ENCODE peak calls at places on chromosomes 2 and 18, in eight cellular contexts. X is suprapubic skin, A is uterus, R is ovary, P is gastrocnemius medialis, Z is IMR-90, E is tibial nerve, F is A549. G is an unnamed sample.

GRCh38 chr2:203002054-203002821 is 12.4 kb upstream of the NBEAL1 start:
- DNase-seq in X (no peak), A (no peak), R (no peak), P (no peak), Z (peak; percentile 55), E (no peak), F (peak; percentile 24), G (no peak)

GRCh38 chr2:172109670-172110421 is 7.1 kb upstream of the DLX2 start:
- DNase-seq in X (no peak), A (no peak), R (no peak), P (no peak), Z (no peak), E (no peak), F (no peak), G (no peak)

GRCh38 chr2:53969285-53970094 is 1.3 kb downstream of the PSME4 start:
- DNase-seq in X (no peak), A (no peak), R (no peak), P (peak; percentile 43), Z (peak; percentile 80), E (peak; percentile 13), F (peak; percentile 81), G (no peak)

GRCh38 chr2:119707117-119708087 is 28.4 kb downstream of the TMEM177 start:
- DNase-seq in X (no peak), A (no peak), R (no peak), P (no peak), Z (no peak), E (no peak), F (no peak), G (no peak)

GRCh38 chr2:128341621-128342020 is 23.0 kb upstream of the HS6ST1 start:
- DNase-seq in X (no peak), A (no peak), R (no peak), P (no peak), Z (no peak), E (no peak), F (no peak), G (no peak)

GRCh38 chr2:143300531-143300930 is 171.3 kb downstream of the ARHGAP15 start:
- DNase-seq in X (no peak), A (no peak), R (no peak), P (no peak), Z (peak; percentile 70), E (no peak), F (no peak), G (no peak)

GRCh38 chr2:220779918-220780317 is 792.2 kb downstream of the EPHA4 start:
- DNase-seq in X (no peak), A (no peak), R (no peak), P (no peak), Z (peak; percentile 92), E (no peak), F (peak; percentile 16), G (no peak)

GRCh38 chr2:156670104-156670503 is 233.9 kb downstream of the GPD2 start:
- DNase-seq in X (no peak), A (no peak), R (no peak), P (no peak), Z (no peak), E (no peak), F (no peak), G (no peak)

DNA sequence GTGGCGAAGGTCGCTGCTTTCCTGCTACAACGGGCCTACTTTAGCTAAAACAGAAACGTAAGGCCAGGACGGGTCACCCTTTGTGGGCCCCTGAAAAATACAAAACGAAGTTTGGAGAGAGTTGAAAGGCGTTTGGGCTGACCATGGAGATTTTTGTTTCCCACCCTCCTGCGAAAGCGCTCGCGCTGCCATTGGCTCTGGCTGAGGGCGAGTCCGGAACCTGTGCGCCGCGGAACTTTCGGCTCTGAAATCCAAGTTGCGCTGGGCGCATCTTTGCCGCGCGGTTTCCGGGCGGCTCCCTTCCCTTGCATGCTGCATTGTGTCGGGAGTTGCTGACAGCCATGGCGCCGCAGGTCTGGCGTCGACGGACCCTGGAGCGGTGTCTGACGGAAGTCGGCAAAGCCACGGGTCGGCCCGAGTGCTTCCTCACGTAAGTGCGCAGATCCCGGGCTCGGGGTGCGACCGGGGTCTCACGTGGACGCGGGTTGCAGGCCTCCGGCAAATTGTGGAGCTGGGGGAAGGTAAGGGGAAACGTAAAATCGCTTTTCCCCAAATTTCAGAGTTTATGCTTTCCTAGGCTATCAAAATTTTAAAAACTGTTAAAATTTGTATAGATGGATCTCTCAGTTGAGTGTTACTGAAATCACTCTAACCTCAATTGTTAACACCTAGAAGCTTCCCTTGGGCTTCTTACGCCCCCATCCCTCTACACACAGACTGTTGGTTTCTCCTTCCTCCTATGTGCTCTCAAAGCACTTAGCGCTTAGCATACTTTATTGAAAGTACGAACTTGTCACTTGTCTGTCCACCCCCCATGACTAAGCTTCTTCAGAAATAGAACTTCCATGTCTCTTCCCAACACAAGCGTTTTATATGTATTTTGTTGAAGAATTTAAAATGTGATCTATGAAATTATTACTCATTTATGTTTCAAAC is at the start of gene MPHOSPH10:
- DNase-seq in X (peak; percentile 91), A (peak; percentile 88), R (peak; percentile 84), P (peak; percentile 83), Z (peak; percentile 90), E (peak; percentile 77), F (peak; percentile 94), G (peak; percentile 82)
- TF ChIP-seq POLR2A in X (peak; percentile 31), A (peak; percentile 4), R (no peak), P (peak; percentile 15), Z (no peak), E (no peak), F (peak; percentile 94), G (no peak)

DNA sequence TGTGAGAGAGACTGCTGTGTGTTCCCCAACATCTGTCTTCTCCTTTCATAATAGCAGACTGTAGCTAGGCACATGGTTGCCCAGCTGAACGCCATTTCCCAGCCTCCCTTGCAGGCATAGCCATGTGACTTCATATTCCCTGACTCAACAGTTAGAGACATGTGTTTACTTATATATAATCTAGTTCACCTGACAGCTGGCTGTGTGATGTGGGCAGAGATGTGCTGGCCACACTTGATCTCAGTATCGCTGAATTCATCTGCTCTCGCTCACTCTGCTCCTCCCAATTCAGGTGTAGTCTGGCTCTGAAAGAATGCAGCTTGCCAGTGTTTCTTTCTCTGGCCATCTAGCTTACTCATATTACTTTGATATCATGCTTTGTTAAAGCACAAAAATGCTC is 52.3 kb upstream of the SEC11C start:
- DNase-seq in X (no peak), A (no peak), R (no peak), P (no peak), Z (peak; percentile 7), E (no peak), F (no peak), G (no peak)
- H3K4me1 ChIP-seq in X (no peaks in the 10 kb centered on the region), A (no peaks in the 10 kb centered on the region), R (no peaks in the 10 kb centered on the region), P (no peaks in the 10 kb centered on the region), Z (no peaks in the 10 kb centered on the region), E (no peaks in the 10 kb centered on the region), F (no peaks in the 10 kb centered on the region), G (no peaks in the 10 kb centered on the region)

DNA sequence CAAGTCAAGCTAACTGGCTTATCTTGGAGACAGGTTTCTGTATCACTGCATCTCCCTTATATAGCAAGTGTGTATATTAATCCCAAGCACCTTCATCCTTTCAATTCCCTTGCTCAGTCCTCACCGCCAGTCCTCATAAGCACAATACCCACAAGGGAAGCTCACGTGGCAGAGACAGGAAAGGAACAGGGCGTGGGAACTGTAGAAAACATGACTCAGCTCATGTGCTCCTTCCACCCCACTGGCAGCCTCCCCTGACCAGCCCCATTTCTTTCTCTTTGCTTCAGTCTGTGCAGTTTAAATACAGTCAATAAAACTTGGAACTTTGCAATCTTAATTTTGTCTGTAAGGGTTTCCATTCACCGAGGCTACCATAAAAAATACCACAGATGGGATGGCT is 36.5 kb upstream of the CDH19 start:
- DNase-seq in X (no peak), A (no peak), R (no peak), P (no peak), Z (no peak), E (peak; percentile 35), F (peak; percentile 14), G (no peak)
- H3K27ac ChIP-seq in X (no peak overlapping the region), A (no peak overlapping the region), R (no peak overlapping the region), P (no peak overlapping the region), Z (no peak overlapping the region), E (no peak overlapping the region), F (no peak overlapping the region), G (no peak overlapping the region)

GRCh38 chr2:9538000-9538507 is 17.6 kb downstream of the ADAM17 start:
- DNase-seq in X (no peak), A (no peak), R (no peak), P (no peak), Z (peak; percentile 60), E (no peak), F (peak; percentile 43), G (no peak)

GRCh38 chr2:9535177-9535576 is 20.5 kb downstream of the ADAM17 start:
- DNase-seq in X (no peak), A (no peak), R (no peak), P (no peak), Z (no peak), E (no peak), F (no peak), G (no peak)

GRCh38 chr2:9532421-9532820 is 23.2 kb downstream of the ADAM17 start:
- DNase-seq in X (no peak), A (no peak), R (no peak), P (no peak), Z (no peak), E (no peak), F (no peak), G (no peak)

GRCh38 chr2:9536504-9536903 is 19.1 kb downstream of the ADAM17 start:
- DNase-seq in X (no peak), A (no peak), R (no peak), P (no peak), Z (no peak), E (no peak), F (peak; percentile 24), G (no peak)

GRCh38 chr2:9533663-9534062 is 22.0 kb downstream of the ADAM17 start:
- DNase-seq in X (no peak), A (no peak), R (no peak), P (no peak), Z (no peak), E (no peak), F (no peak), G (no peak)
- TF ChIP-seq POLR2A in X (no peak), A (no peak), R (no peak), P (no peak), Z (no peak), E (no peak), F (no peak), G (no peak)

G was measured in breast epithelium.